ENCODE peak calls at places on chromosomes 7 and 10, in five cellular contexts. H is Panc1, J is fibroblast of lung, Q is GM23248, E is brain microvascular endothelial cell. O is an unnamed sample.
A peak's percentile ranks its signal among the peaks of the same experiment; 100 is the strongest.

GRCh38 chr7:98621573-98622482 is 4.7 kb downstream of the NPTX2 start:
- DNase-seq in H (no peak), J (no peak), Q (no peak), E (no peak), O (no peak)

GRCh38 chr7:16926283-16926682 is 44.5 kb upstream of the AGR3 start:
- DNase-seq in H (no peak), J (peak; percentile 68), Q (peak; percentile 71), E (peak; percentile 53), O (no peak)

GRCh38 chr7:152504367-152504766 is 68.6 kb upstream of the KMT2C start:
- DNase-seq in H (no peak), J (no peak), Q (no peak), E (no peak), O (peak; percentile 24)

GRCh38 chr7:16136896-16137295 is 284.4 kb downstream of the CRPPA start:
- DNase-seq in H (no peak), J (no peak), Q (no peak), E (no peak), O (no peak)

GRCh38 chr7:105131033-105131656 is 117.1 kb downstream of the KMT2E start:
- DNase-seq in H (no peak), J (no peak), Q (peak; percentile 46), E (peak; percentile 48), O (no peak)

GRCh38 chr10:130541090-130541489 is 404.9 kb downstream of the GLRX3 start:
- DNase-seq in H (no peak), J (no peak), Q (no peak), E (no peak), O (peak; percentile 17)

GRCh38 chr7:28433604-28434254 is 21.4 kb downstream of the CREB5 start:
- DNase-seq in H (no peak), J (peak; percentile 31), Q (peak; percentile 7), E (peak; percentile 92), O (peak; percentile 22)

GRCh38 chr7:2196381-2197378 is 36.1 kb downstream of the MAD1L1 start:
- DNase-seq in H (no peak), J (no peak), Q (no peak), E (no peak), O (no peak)

GRCh38 chr7:93176961-93177580 is 28.9 kb upstream of the SAMD9L start:
- DNase-seq in H (no peak), J (no peak), Q (peak; percentile 37), E (no peak), O (no peak)

GRCh38 chr10:70672993-70673928 is 955 bp downstream of the ADAMTS14 start:
- DNase-seq in H (no peak), J (peak; percentile 79), Q (peak; percentile 95), E (peak; percentile 74), O (no peak)

GRCh38 chr10:101222683-101223273 is 6.5 kb downstream of the LBX1 start:
- DNase-seq in H (no peak), J (no peak), Q (peak; percentile 56), E (no peak), O (no peak)

GRCh38 chr7:132193898-132194297 is 382.4 kb downstream of the PLXNA4 start:
- DNase-seq in H (no peak), J (no peak), Q (no peak), E (no peak), O (no peak)

GRCh38 chr7:141598408-141598807 is 47.2 kb downstream of the AGK start:
- DNase-seq in H (no peak), J (no peak), Q (no peak), E (no peak), O (no peak)

GRCh38 chr7:30563326-30563942 is 31.2 kb upstream of the GARS1 start:
- DNase-seq in H (no peak), J (no peak), Q (peak; percentile 52), E (peak; percentile 37), O (no peak)

GRCh38 chr10:120503695-120504094 is 46.7 kb downstream of the PLPP4 start:
- DNase-seq in H (no peak), J (no peak), Q (no peak), E (no peak), O (no peak)

GRCh38 chr10:71747808-71748523 is 25.4 kb downstream of the VSIR start:
- DNase-seq in H (no peak), J (no peak), Q (no peak), E (no peak), O (no peak)

GRCh38 chr7:134835463-134835823 is 56.0 kb downstream of the CALD1 start:
- DNase-seq in H (no peak), J (no peak), Q (no peak), E (no peak), O (no peak)

GRCh38 chr7:518630-519428 is 817 bp downstream of the PDGFA start:
- DNase-seq in H (no peak), J (peak; percentile 72), Q (peak; percentile 75), E (peak; percentile 51), O (peak; percentile 92)

GRCh38 chr10:122121059-122121458 is 132.1 kb downstream of the TACC2 start:
- DNase-seq in H (no peak), J (no peak), Q (no peak), E (no peak), O (no peak)

GRCh38 chr10:11424456-11425287 is 186.8 kb downstream of the USP6NL start:
- DNase-seq in H (peak; percentile 25), J (peak; percentile 61), Q (peak; percentile 66), E (peak; percentile 46), O (peak; percentile 73)

GRCh38 chr10:24920907-24921881 is 31.2 kb downstream of the PRTFDC1 start:
- DNase-seq in H (no peak), J (peak; percentile 98), Q (peak; percentile 98), E (peak; percentile 97), O (peak; percentile 40)

GRCh38 chr7:150835702-150836280 is 16.5 kb upstream of the AOC1 start:
- DNase-seq in H (no peak), J (no peak), Q (no peak), E (no peak), O (no peak)

GRCh38 chr7:105734233-105734632 is 142.2 kb downstream of the ATXN7L1 start:
- DNase-seq in H (no peak), J (peak; percentile 7), Q (no peak), E (no peak), O (peak; percentile 13)

GRCh38 chr7:17402628-17403278 is 104.3 kb downstream of the AHR start:
- DNase-seq in H (no peak), J (no peak), Q (no peak), E (no peak), O (no peak)

GRCh38 chr10:112949875-112950507 is at the start of gene TCF7L2:
- DNase-seq in H (peak; percentile 89), J (peak; percentile 97), Q (peak; percentile 98), E (peak; percentile 97), O (peak; percentile 98)

GRCh38 chr10:12689893-12690292 is 311.6 kb downstream of the CCDC3 start:
- DNase-seq in H (no peak), J (no peak), Q (no peak), E (no peak), O (no peak)

GRCh38 chr10:133034762-133035161 is 53.0 kb upstream of the ADGRA1 start:
- DNase-seq in H (no peak), J (no peak), Q (no peak), E (no peak), O (no peak)
- H3K27me3 ChIP-seq in H (peaks cover 19% of the 10 kb centered on the region), J (no peaks in the 10 kb centered on the region), Q (peaks cover 48% of the 10 kb centered on the region), E (no peaks in the 10 kb centered on the region), O (no peaks in the 10 kb centered on the region)

DNA sequence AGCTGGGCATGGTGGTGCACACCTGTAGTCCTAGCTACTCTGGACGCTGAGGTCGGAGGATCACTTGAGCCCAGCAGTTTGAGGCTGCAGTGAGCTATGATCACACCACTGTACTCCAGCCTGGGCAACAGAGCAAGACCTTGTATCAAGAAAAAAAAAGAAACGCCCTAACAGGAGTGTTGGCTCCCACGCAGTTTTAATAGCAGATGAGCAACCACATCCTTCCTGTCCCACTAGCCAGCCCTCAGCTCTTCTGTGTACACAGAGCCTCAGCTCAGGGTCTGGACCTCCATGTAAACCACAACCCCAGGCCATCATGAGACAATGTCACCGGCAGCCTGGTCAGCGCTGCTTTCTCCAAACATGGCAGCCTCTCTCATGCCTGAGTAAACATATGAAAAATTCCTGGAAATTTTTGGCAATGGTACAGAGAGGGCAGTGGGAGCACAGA is 108.2 kb downstream of the PIP4K2A start:
- DNase-seq in H (no peak), J (no peak), Q (peak; percentile 51), E (peak; percentile 39), O (peak; percentile 71)
- H3K27ac ChIP-seq in H (no peak overlapping the region), J (no peak overlapping the region), Q (no peak overlapping the region), E (no peak overlapping the region), O (no peak overlapping the region)

GRCh38 chr7:102063736-102064135 is 222.9 kb upstream of the SH2B2 start:
- DNase-seq in H (no peak), J (no peak), Q (peak; percentile 55), E (peak; percentile 23), O (no peak)

GRCh38 chr7:102065226-102065625 is 221.4 kb upstream of the SH2B2 start:
- DNase-seq in H (no peak), J (no peak), Q (no peak), E (no peak), O (no peak)

GRCh38 chr7:102061981-102062390 is 224.7 kb upstream of the SH2B2 start:
- DNase-seq in H (no peak), J (no peak), Q (no peak), E (no peak), O (no peak)

GRCh38 chr7:102064361-102065025 is 222.2 kb upstream of the SH2B2 start:
- DNase-seq in H (no peak), J (no peak), Q (peak; percentile 42), E (no peak), O (peak; percentile 45)

DNA sequence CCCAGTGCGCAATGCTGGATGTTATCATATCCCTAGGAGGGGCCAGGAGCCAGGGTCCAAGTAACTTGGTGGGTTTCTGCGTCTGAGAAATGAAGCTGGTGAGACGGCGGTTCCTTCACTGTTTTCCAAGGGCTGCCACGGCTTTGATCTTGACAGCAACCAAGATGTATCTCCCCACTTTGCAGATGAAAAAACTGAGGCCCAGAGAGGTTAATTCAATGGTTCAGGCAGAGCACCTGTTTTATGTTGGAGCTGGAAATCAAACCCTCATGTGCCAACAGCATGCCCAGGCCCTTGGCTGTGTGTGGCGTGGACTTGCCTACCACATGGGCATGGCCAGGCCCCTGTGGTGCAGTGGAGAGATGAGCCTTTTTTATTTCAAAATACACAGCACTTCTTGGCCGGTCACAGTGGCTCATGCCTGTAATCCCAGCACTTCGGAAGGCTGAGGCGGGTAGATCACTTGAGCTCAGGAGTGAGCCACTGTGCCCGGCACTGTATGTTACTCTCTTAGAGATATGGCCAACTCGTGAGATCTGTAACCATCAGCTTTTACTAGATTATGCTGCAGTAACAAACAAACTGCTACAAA is 225.2 kb upstream of the SH2B2 start:
- DNase-seq in H (no peak), J (no peak), Q (no peak), E (no peak), O (no peak)
- H3K4me3 ChIP-seq in H (no peak overlapping the region), J (no peak overlapping the region), Q (no peak overlapping the region), E (no peak overlapping the region), O (no peak overlapping the region)

GRCh38 chr7:25859412-25859704 is 292.6 kb upstream of the NFE2L3 start:
- DNase-seq in H (no peak), J (no peak), Q (no peak), E (no peak), O (no peak)

GRCh38 chr7:25859732-25860131 is 292.3 kb upstream of the NFE2L3 start:
- DNase-seq in H (no peak), J (no peak), Q (no peak), E (no peak), O (no peak)

GRCh38 chr7:25860882-25861228 is 291.1 kb upstream of the NFE2L3 start:
- DNase-seq in H (no peak), J (no peak), Q (no peak), E (no peak), O (no peak)

GRCh38 chr7:25861704-25862253 is 290.2 kb upstream of the NFE2L3 start:
- DNase-seq in H (no peak), J (no peak), Q (peak; percentile 40), E (no peak), O (no peak)

GRCh38 chr7:25860206-25860881 is 291.7 kb upstream of the NFE2L3 start:
- DNase-seq in H (no peak), J (peak; percentile 51), Q (no peak), E (no peak), O (no peak)
- H3K27me3 ChIP-seq in H (peaks cover 26% of the 10 kb centered on the region), J (peaks cover 10% of the 10 kb centered on the region), Q (peaks cover 23% of the 10 kb centered on the region), E (peaks cover 12% of the 10 kb centered on the region), O (peaks cover 25% of the 10 kb centered on the region)

O was measured in body of pancreas.